ENCODE peak calls at places on chromosomes 11 and 22, in ten cellular contexts. C is GM23338; G is HS-5; P is Right ventricle myocardium superior; Y is activated CD4-positive, alpha-beta T cell treated with anti-CD3 and anti-CD28 coated beads, Interleukin-2, amount 50 U/mL, for 24 hours; B is mucosa of descending colon; L is fibroblast of the conjunctiva; A is stimulated activated CD8-positive, alpha-beta memory T cell treated with anti-CD3 and anti-CD28 coated beads, Interleukin-7, amount 100 ng/mL, for 4 hours; T is astrocyte of the hippocampus; F is kidney. M is an unnamed sample.

GRCh38 chr11:57776577-57776976 is 15.0 kb downstream of the CTNND1 start:
- DNase-seq in C (no peak), B (no peak), F (no peak), P (no peak), T (no peak), Y (no peak), A (no peak), L (no peak), G (no peak), M (no peak)

GRCh38 chr11:69799097-69799496 is 20.1 kb downstream of the FGF3 start:
- DNase-seq in G (no peak), F (no peak), C (no peak), B (no peak), Y (no peak), A (no peak), P (no peak), L (no peak), T (no peak), M (no peak)

GRCh38 chr22:48993655-48994054 is 834.0 kb downstream of the BRD1 start:
- DNase-seq in C (no peak), B (no peak), P (peak), Y (no peak), A (no peak), G (no peak), T (no peak), F (no peak), L (no peak), M (no peak)

GRCh38 chr11:14259186-14259784 is 99.7 kb downstream of the RRAS2 start:
- DNase-seq in T (no peak), F (no peak), P (no peak), C (peak), A (no peak), Y (no peak), L (no peak), G (no peak), B (no peak), M (peak)

GRCh38 chr22:38298312-38299000 is 18.8 kb downstream of the CSNK1E start:
- DNase-seq in T (peak), L (peak), A (no peak), P (no peak), F (no peak), B (peak), C (peak), Y (no peak), G (peak), M (no peak)

GRCh38 chr11:130189492-130190210 is 30.1 kb downstream of the ST14 start:
- DNase-seq in P (no peak), F (peak), L (no peak), G (no peak), B (peak), A (no peak), C (peak), T (no peak), Y (no peak), M (no peak)

GRCh38 chr11:110455718-110456117 is 26.0 kb downstream of the FDX1 start:
- DNase-seq in C (no peak), Y (no peak), L (no peak), B (no peak), G (no peak), T (no peak), P (no peak), F (no peak), A (no peak), M (no peak)

GRCh38 chr11:87082590-87082989 is 44.9 kb downstream of the TMEM135 start:
- DNase-seq in T (no peak), F (no peak), Y (no peak), L (no peak), C (no peak), G (no peak), B (no peak), A (no peak), P (no peak), M (no peak)

GRCh38 chr11:18010977-18011586 is 1.8 kb downstream of the SERGEF start:
- DNase-seq in P (no peak), Y (no peak), A (no peak), B (no peak), L (no peak), T (no peak), G (no peak), F (no peak), C (no peak), M (peak)

GRCh38 chr11:134762248-134763029 is 350.4 kb upstream of the B3GAT1 start:
- DNase-seq in P (no peak), F (peak), A (no peak), C (peak), G (no peak), L (no peak), T (no peak), Y (no peak), B (no peak), M (no peak)

GRCh38 chr11:110736158-110736553 is 23.9 kb upstream of the ARHGAP20 start:
- DNase-seq in G (no peak), T (no peak), C (no peak), B (no peak), Y (no peak), P (no peak), F (no peak), A (no peak), L (no peak), M (no peak)

GRCh38 chr11:120985718-120986569 is 38.0 kb upstream of the TBCEL start:
- DNase-seq in G (no peak), B (peak), F (peak), A (no peak), C (peak), T (peak), P (peak), L (no peak), Y (peak), M (peak)

GRCh38 chr11:17921620-17922473 is 91.0 kb downstream of the SERGEF start:
- DNase-seq in Y (no peak), T (no peak), G (no peak), P (no peak), B (no peak), C (no peak), F (no peak), L (peak), A (no peak), M (peak)

GRCh38 chr11:64353101-64353738 is 5.7 kb upstream of the RPS6KA4 start:
- DNase-seq in L (no peak), P (no peak), G (no peak), T (no peak), A (no peak), F (peak), C (no peak), B (no peak), Y (no peak), M (no peak)

GRCh38 chr11:79616392-79616831 is 175.6 kb upstream of the TENM4 start:
- DNase-seq in Y (no peak), A (no peak), G (no peak), T (no peak), C (no peak), P (no peak), F (no peak), B (no peak), L (no peak), M (no peak)

GRCh38 chr22:20550851-20551744 is 43.7 kb downstream of the MED15 start:
- DNase-seq in T (peak), B (peak), P (no peak), A (no peak), Y (no peak), L (no peak), F (no peak), C (peak), G (no peak), M (no peak)

GRCh38 chr11:66070604-66071325 is 693 bp downstream of the PACS1 start:
- DNase-seq in A (no peak), F (peak), G (no peak), Y (no peak), T (peak), B (peak), L (no peak), P (peak), C (peak), M (no peak)

GRCh38 chr22:19738664-19739447 is 15.5 kb downstream of the GP1BB start:
- DNase-seq in F (no peak), P (no peak), T (no peak), C (no peak), G (no peak), A (no peak), Y (no peak), L (no peak), B (no peak), M (no peak)

GRCh38 chr11:62921573-62922188 is 518 bp upstream of the CHRM1 start:
- DNase-seq in P (no peak), Y (no peak), C (no peak), F (no peak), B (peak), T (peak), L (no peak), A (no peak), G (no peak), M (no peak)

GRCh38 chr22:17846326-17846992 is 72.2 kb upstream of the BID start:
- DNase-seq in A (no peak), T (no peak), F (no peak), P (no peak), C (no peak), Y (no peak), G (no peak), B (no peak), L (no peak), M (no peak)

GRCh38 chr22:44393066-44393465 is 80.3 kb upstream of the SHISAL1 start:
- DNase-seq in P (peak), L (no peak), Y (no peak), G (no peak), A (no peak), T (no peak), C (no peak), F (peak), B (no peak), M (no peak)

GRCh38 chr22:46139895-46140350 is 10.4 kb upstream of the PPARA start:
- DNase-seq in A (no peak), G (no peak), Y (no peak), C (no peak), F (peak), T (no peak), L (no peak), P (peak), B (no peak), M (no peak)

GRCh38 chr11:131025020-131025419 is 108.7 kb upstream of the SNX19 start:
- DNase-seq in G (no peak), P (no peak), T (peak), F (no peak), C (peak), A (no peak), Y (no peak), B (no peak), L (peak), M (no peak)

GRCh38 chr11:19597876-19598275 is 114.8 kb upstream of the NAV2 start:
- DNase-seq in B (no peak), T (peak), G (no peak), A (no peak), F (no peak), Y (no peak), P (no peak), C (no peak), L (no peak), M (no peak)

GRCh38 chr11:8258771-8259170 is 4.9 kb downstream of the LMO1 start:
- DNase-seq in P (no peak), A (no peak), Y (no peak), T (peak), C (no peak), B (no peak), G (peak), L (no peak), F (peak), M (no peak)

M was measured in DMS153.